ENCODE peak calls at places on chromosomes 11 and 22, in six cellular contexts. J is foreskin fibroblast; I is kidney glomerular epithelial cell; M is stimulated activated naive CD4-positive, alpha-beta T cell; B is neural crest cell; D is stimulated activated effector memory CD8-positive, alpha-beta T cell treated with anti-CD3 and anti-CD28 coated beads, Interleukin-12 subunit alpha, Interleukin-12 subunit beta, amount 100 ng/mL, for 72 hours. N is an unnamed sample.

GRCh38 chr11:43868852-43869567 is 11.6 kb upstream of the ALKBH3 start:
- DNase-seq in J (peak), I (peak), M (no peak), B (no peak), D (peak), N (no peak)

GRCh38 chr11:120511804-120512726 is 517 bp downstream of the GRIK4 start:
- DNase-seq in J (no peak), I (no peak), M (peak), B (no peak), D (no peak), N (no peak)

GRCh38 chr22:45804986-45805325 is 133.3 kb downstream of the ATXN10 start:
- DNase-seq in J (peak), I (peak), M (no peak), B (no peak), D (no peak), N (no peak)

GRCh38 chr11:125358254-125358840 is 137.7 kb downstream of the FEZ1 start:
- DNase-seq in J (peak), I (peak), M (no peak), B (no peak), D (no peak), N (no peak)

GRCh38 chr11:2752204-2752772 is 52.5 kb upstream of the KCNQ1OT1 start:
- DNase-seq in J (no peak), I (peak), M (no peak), B (no peak), D (no peak), N (peak)

GRCh38 chr11:40882301-40882700 is 577.2 kb downstream of the LRRC4C start:
- DNase-seq in J (no peak), I (no peak), M (no peak), B (no peak), D (no peak), N (no peak)

GRCh38 chr11:28017816-28018215 is 90.1 kb downstream of the KIF18A start:
- DNase-seq in J (peak), I (no peak), M (no peak), B (no peak), D (no peak), N (no peak)

GRCh38 chr11:79100093-79100704 is 340.6 kb downstream of the TENM4 start:
- DNase-seq in J (peak), I (peak), M (no peak), B (peak), D (no peak), N (peak)

GRCh38 chr22:33272180-33272579 is 214.0 kb upstream of the SYN3 start:
- DNase-seq in J (no peak), I (no peak), M (no peak), B (no peak), D (no peak), N (no peak)

GRCh38 chr22:37267128-37267587 is 15.2 kb upstream of the CYTH4 start:
- DNase-seq in J (no peak), I (peak), M (peak), B (peak), D (peak), N (peak)

GRCh38 chr22:47090591-47091240 is 328.3 kb downstream of the TBC1D22A start:
- DNase-seq in J (peak), I (no peak), M (peak), B (no peak), D (no peak), N (no peak)

GRCh38 chr11:21861314-21861713 is 331.6 kb upstream of the ANO5 start:
- DNase-seq in J (no peak), I (no peak), M (no peak), B (no peak), D (no peak), N (no peak)

GRCh38 chr22:42626431-42626830 is 11.7 kb upstream of the POLDIP3 start:
- DNase-seq in J (no peak), I (no peak), M (no peak), B (no peak), D (no peak), N (no peak)

GRCh38 chr11:8533332-8533731 is 60.7 kb downstream of the STK33 start:
- DNase-seq in J (no peak), I (peak), M (no peak), B (no peak), D (no peak), N (no peak)

GRCh38 chr22:47586038-47586437 is 823.6 kb downstream of the TBC1D22A start:
- DNase-seq in J (no peak), I (no peak), M (no peak), B (no peak), D (no peak), N (no peak)

GRCh38 chr11:129611661-129612566 is 203.7 kb upstream of the TMEM45B start:
- DNase-seq in J (no peak), I (no peak), M (no peak), B (no peak), D (no peak), N (no peak)

N was measured in Caco-2.